ENCODE peak calls at places on chromosome 22, in four cellular contexts. E is nephron progenitor cell, Q is AG10803, F is heart right ventricle. L is an unnamed sample.
A peak's percentile ranks its signal among the peaks of the same experiment; 100 is the strongest.

GRCh38 chr22:20955548-20955947 is 11.5 kb upstream of the AIFM3 start:
- DNase-seq in F (no peak), Q (no peak), E (no peak), L (no peak)

GRCh38 chr22:25566812-25567211 is 2.3 kb downstream of the GRK3 start:
- DNase-seq in Q (no peak), E (no peak), F (no peak), L (no peak)

GRCh38 chr22:24706050-24706449 is 68.5 kb downstream of the PIWIL3 start:
- DNase-seq in E (peak; percentile 41), F (no peak), Q (no peak), L (no peak)

GRCh38 chr22:19173047-19174035 is 5.2 kb downstream of the SLC25A1 start:
- DNase-seq in Q (no peak), F (no peak), E (no peak), L (no peak)

GRCh38 chr22:23565288-23565941 is 14.7 kb downstream of the IGLL1 start:
- DNase-seq in Q (no peak), F (no peak), E (peak; percentile 55), L (peak; percentile 31)

GRCh38 chr22:32788884-32789624 is 12.5 kb upstream of the TIMP3 start:
- DNase-seq in Q (peak; percentile 94), F (no peak), E (no peak), L (no peak)

GRCh38 chr22:38924197-38924952 is 33.0 kb upstream of the APOBEC3A start:
- DNase-seq in E (no peak), F (peak; percentile 78), Q (peak; percentile 92), L (no peak)

GRCh38 chr22:17234144-17234623 is 14.9 kb upstream of the ADA2 start:
- DNase-seq in E (peak; percentile 45), F (no peak), Q (no peak), L (peak; percentile 22)

GRCh38 chr22:28230682-28231081 is 311.6 kb upstream of the PITPNB start:
- DNase-seq in Q (peak; percentile 66), F (no peak), E (no peak), L (no peak)

GRCh38 chr22:18096823-18097222 is 13.8 kb upstream of the TUBA8 start:
- DNase-seq in Q (no peak), E (no peak), F (no peak), L (no peak)

GRCh38 chr22:47291565-47292495 is 529.4 kb downstream of the TBC1D22A start:
- DNase-seq in Q (no peak), F (no peak), E (no peak), L (no peak)

GRCh38 chr22:47119181-47119580 is 356.7 kb downstream of the TBC1D22A start:
- DNase-seq in Q (peak; percentile 11), E (no peak), F (no peak), L (no peak)

GRCh38 chr22:39369186-39369585 is 19.4 kb downstream of the SYNGR1 start:
- DNase-seq in F (no peak), Q (no peak), E (no peak), L (no peak)

GRCh38 chr22:40009953-40010751 is 15.4 kb downstream of the FAM83F start:
- DNase-seq in F (no peak), Q (no peak), E (no peak), L (no peak)

GRCh38 chr22:46971141-46971775 is 208.8 kb downstream of the TBC1D22A start:
- DNase-seq in F (peak; percentile 56), E (peak; percentile 49), Q (no peak), L (no peak)

GRCh38 chr22:33083212-33083611 is 25.0 kb upstream of the SYN3 start:
- DNase-seq in E (no peak), F (no peak), Q (no peak), L (no peak)

GRCh38 chr22:34800265-34800664 is 265.7 kb upstream of the ISX start:
- DNase-seq in E (peak; percentile 11), Q (peak; percentile 84), F (peak; percentile 24), L (no peak)

GRCh38 chr22:39528080-39528661 is 4.4 kb downstream of the RPS19BP1 start:
- DNase-seq in Q (no peak), F (no peak), E (no peak), L (peak; percentile 8)

GRCh38 chr22:32827061-32827602 is 25.6 kb downstream of the TIMP3 start:
- DNase-seq in E (no peak), F (no peak), Q (no peak), L (no peak)

GRCh38 chr22:16970446-16970845 is 37.6 kb downstream of the GAB4 start:
- DNase-seq in E (no peak), Q (no peak), F (no peak), L (no peak)

GRCh38 chr22:31550871-31551370 is 54.6 kb downstream of the SFI1 start:
- DNase-seq in Q (no peak), F (no peak), E (no peak), L (no peak)

GRCh38 chr22:46115388-46115678 is 35.0 kb upstream of the PPARA start:
- DNase-seq in Q (no peak), E (no peak), F (no peak), L (no peak)

GRCh38 chr22:46105494-46106278 is 44.6 kb upstream of the PPARA start:
- DNase-seq in Q (peak; percentile 95), F (no peak), E (no peak), L (no peak)

GRCh38 chr22:20922141-20922751 is 5.0 kb downstream of the CRKL start:
- DNase-seq in E (no peak), Q (no peak), F (no peak), L (no peak)

GRCh38 chr22:30921108-30921507 is 47.5 kb downstream of the MORC2 start:
- DNase-seq in E (no peak), F (no peak), Q (peak; percentile 11), L (no peak)

GRCh38 chr22:18987765-18988164 is 51.7 kb upstream of the PRODH start:
- DNase-seq in Q (no peak), F (no peak), E (peak; percentile 36), L (no peak)

GRCh38 chr22:26330971-26331625 is 98.0 kb upstream of the ASPHD2 start:
- DNase-seq in E (peak; percentile 73), Q (peak; percentile 31), F (peak; percentile 15), L (peak; percentile 68)

GRCh38 chr22:30876925-30877553 is 91.5 kb downstream of the MORC2 start:
- DNase-seq in Q (peak; percentile 31), E (no peak), F (peak; percentile 41), L (no peak)

GRCh38 chr22:46576556-46577351 is 39.3 kb upstream of the CELSR1 start:
- DNase-seq in F (no peak), E (peak; percentile 75), Q (peak; percentile 44), L (no peak)

GRCh38 chr22:21921184-21921721 is 31.4 kb downstream of the PPM1F start:
- DNase-seq in F (no peak), Q (no peak), E (no peak), L (no peak)

GRCh38 chr22:22936190-22936914 is 48.7 kb downstream of the IGLL5 start:
- DNase-seq in Q (no peak), F (no peak), E (no peak), L (no peak)

GRCh38 chr22:20983081-20983745 is 1.1 kb downstream of the LZTR1 start:
- DNase-seq in Q (no peak), E (no peak), F (no peak), L (no peak)

GRCh38 chr22:43237280-43237679 is 50.3 kb upstream of the TTLL12 start:
- DNase-seq in Q (no peak), F (no peak), E (no peak), L (no peak)

GRCh38 chr22:43238526-43239006 is 51.6 kb upstream of the TTLL12 start:
- DNase-seq in E (no peak), Q (no peak), F (peak; percentile 33), L (no peak)

GRCh38 chr22:43235445-43236400 is 48.8 kb upstream of the TTLL12 start:
- DNase-seq in Q (no peak), E (no peak), F (no peak), L (no peak)

GRCh38 chr22:43234299-43234988 is 47.5 kb upstream of the TTLL12 start:
- DNase-seq in E (no peak), Q (no peak), F (no peak), L (peak; percentile 39)

DNA sequence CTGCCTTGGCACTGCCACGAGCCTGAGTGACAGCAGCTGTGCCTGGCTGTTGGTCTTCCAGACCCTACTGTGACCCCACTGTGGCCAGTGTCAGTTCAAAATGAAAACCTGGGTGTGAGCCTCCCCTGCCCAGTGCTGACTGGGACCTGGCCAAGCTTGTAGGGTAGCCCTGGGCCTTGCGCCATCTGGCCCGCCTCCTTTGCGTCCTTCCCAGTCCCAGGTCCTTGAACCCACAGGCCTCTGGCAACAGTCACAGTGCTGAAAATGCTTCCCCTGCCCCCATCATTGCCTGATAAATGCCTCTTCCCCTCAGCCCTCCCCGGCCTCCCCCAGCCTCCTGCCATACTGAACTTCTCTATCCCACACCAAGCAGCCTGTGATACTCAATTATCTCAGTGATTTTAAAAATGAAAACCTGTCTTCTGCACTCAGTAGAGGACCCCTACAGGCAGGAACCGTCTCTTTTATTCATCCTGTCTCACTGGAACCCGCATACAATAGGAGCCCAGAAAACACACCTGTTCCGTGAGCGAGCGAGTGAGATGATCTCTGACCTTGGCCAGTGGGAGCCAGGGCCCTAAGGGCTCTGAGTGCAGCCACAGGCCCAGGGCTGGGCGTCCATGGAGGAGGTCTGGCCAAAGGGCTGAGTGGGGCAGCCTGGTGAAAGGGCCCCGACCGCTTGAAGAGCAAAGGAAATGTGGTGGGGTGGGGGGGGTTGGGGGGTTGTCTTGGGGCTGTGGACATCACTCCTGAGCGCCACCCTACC is 49.6 kb upstream of the TTLL12 start:
- DNase-seq in E (no peak), Q (no peak), F (peak; percentile 78), L (no peak)
- TF ChIP-seq CTCF in E (no peak), Q (no peak), F (no peak), L (peak; percentile 14)

GRCh38 chr22:36383110-36383581 is 4.6 kb downstream of the MYH9 start:
- DNase-seq in Q (peak; percentile 81), F (no peak), E (no peak), L (no peak)

GRCh38 chr22:36386900-36387663 is 685 bp downstream of the MYH9 start:
- DNase-seq in E (peak; percentile 52), F (peak; percentile 67), Q (no peak), L (no peak)

GRCh38 chr22:36385491-36386350 is 2.0 kb downstream of the MYH9 start:
- DNase-seq in F (no peak), Q (peak; percentile 63), E (no peak), L (no peak)

GRCh38 chr22:36386351-36386899 is 1.3 kb downstream of the MYH9 start:
- DNase-seq in Q (no peak), E (peak; percentile 60), F (no peak), L (no peak)

GRCh38 chr22:36384766-36385400 is 2.9 kb downstream of the MYH9 start:
- DNase-seq in F (no peak), Q (no peak), E (peak; percentile 26), L (peak; percentile 36)
- TF ChIP-seq CTCF in F (peak; percentile 35), Q (no peak), E (no peak), L (no peak)

GRCh38 chr22:36284171-36284571 is 31.2 kb downstream of the APOL1 start:
- DNase-seq in Q (no peak), F (no peak), E (no peak), L (no peak)
- TF ChIP-seq CTCF in Q (no peak), F (no peak), E (no peak), L (no peak)

DNA sequence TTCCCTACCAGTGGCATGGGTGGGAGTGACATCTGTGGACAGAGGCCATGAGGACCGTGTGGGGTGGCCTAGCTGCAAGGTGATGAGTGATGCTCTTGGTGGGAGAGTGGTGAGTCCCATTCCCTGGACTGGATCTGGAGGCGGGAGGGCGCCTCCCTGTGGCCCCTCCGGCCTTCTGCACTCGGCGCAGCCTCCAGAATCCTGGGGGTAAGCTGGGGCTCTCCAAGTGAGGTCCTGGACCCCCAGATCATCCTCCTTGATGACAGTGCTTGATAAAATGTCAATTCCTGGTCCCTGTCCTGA is 32.3 kb upstream of the PRR5 start:
- DNase-seq in F (no peak), Q (peak; percentile 54), E (no peak), L (no peak)
- TF ChIP-seq CTCF in F (peak; percentile 31), Q (peak; percentile 68), E (peak; percentile 33), L (peak; percentile 55)